ENCODE peak calls at places on chromosome 1, in nine cellular contexts. J, Q, L, V, U, H, M, S and A are unnamed samples.

GRCh38 chr1:168621356-168621755 is 45.0 kb downstream of the XCL1 start:
- DNase-seq in J (no peak), Q (no peak), L (peak), V (no peak), U (no peak), H (no peak), M (no peak), S (no peak), A (no peak)

GRCh38 chr1:11046270-11046566 is 821 bp downstream of the MASP2 start:
- DNase-seq in J (no peak), Q (no peak), L (no peak), V (no peak), U (no peak), H (no peak), M (no peak), S (no peak), A (no peak)

GRCh38 chr1:28194326-28195035 is 18.0 kb upstream of the PTAFR start:
- DNase-seq in J (no peak), Q (no peak), L (no peak), V (no peak), U (no peak), H (no peak), M (no peak), S (no peak), A (no peak)

GRCh38 chr1:40057310-40058030 is 16.9 kb downstream of the CAP1 start:
- DNase-seq in J (no peak), Q (no peak), L (no peak), V (no peak), U (no peak), H (no peak), M (no peak), S (no peak), A (no peak)

GRCh38 chr1:242523282-242523967 is 1.1 kb downstream of the PLD5 start:
- DNase-seq in J (peak), Q (peak), L (peak), V (no peak), U (no peak), H (no peak), M (peak), S (no peak), A (no peak)

GRCh38 chr1:32247983-32248889 is 1.2 kb downstream of the FAM167B start:
- DNase-seq in J (peak), Q (peak), L (peak), V (peak), U (no peak), H (no peak), M (peak), S (peak), A (no peak)

GRCh38 chr1:17419626-17420328 is 19.7 kb downstream of the RCC2 start:
- DNase-seq in J (peak), Q (peak), L (peak), V (peak), U (no peak), H (no peak), M (peak), S (peak), A (no peak)

GRCh38 chr1:14183312-14183711 is 415.2 kb upstream of the KAZN start:
- DNase-seq in J (no peak), Q (no peak), L (peak), V (no peak), U (no peak), H (no peak), M (no peak), S (no peak), A (no peak)

GRCh38 chr1:65265296-65266271 is 43.8 kb upstream of the DNAJC6 start:
- DNase-seq in J (peak), Q (peak), L (peak), V (no peak), U (no peak), H (no peak), M (no peak), S (no peak), A (no peak)
- TF ChIP-seq CTCF in J (no peak), Q (no peak), L (peak), V (no peak), U (peak), H (peak), M (no peak), S (no peak), A (peak)

GRCh38 chr1:70966018-70966638 is 81.5 kb downstream of the PTGER3 start:
- DNase-seq in J (no peak), Q (peak), L (no peak), V (peak), U (no peak), H (no peak), M (no peak), S (no peak), A (no peak)
- TF ChIP-seq CTCF in J (peak), Q (peak), L (peak), V (peak), U (peak), H (peak), M (no peak), S (no peak), A (peak)

DNA sequence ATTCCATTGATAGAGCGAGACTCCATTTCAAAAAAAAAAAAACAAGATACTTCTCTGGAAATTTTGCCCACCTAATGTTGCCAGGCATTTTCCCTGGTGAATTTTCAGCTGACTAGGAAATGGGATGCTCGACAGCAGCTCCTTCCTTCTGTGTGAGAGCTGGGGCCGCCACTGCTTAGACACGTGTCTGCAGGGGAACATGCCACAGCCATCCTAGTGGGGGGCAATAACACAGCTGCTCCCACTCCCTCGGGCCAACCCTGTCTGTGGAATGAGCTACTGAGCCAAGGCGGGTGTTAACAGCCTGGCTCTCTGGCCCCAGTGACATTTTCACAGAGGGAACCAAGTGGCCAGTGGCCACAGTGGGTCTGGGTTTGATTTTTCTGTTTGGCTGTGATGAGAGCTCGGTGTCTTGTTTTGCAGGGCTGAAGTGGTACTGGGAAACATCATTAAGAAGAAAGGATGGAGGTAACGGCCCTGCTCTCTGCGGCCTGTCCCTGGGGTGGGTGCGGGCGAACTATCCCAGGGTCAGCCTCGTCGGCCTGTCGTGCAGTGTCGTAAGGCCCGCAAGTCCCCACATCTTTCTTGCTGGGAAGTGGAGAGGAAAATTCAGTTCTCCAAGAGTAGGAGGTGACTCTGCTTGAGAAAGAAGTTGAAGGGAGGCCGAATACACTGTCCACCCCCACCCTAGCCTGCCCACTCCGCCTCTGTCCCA is 39.2 kb downstream of the KCNAB2 start:
- DNase-seq in J (no peak), Q (no peak), L (no peak), V (no peak), U (no peak), H (no peak), M (no peak), S (no peak), A (no peak)
- TF ChIP-seq CTCF in J (no peak), Q (no peak), L (no peak), V (no peak), U (no peak), H (no peak), M (no peak), S (no peak), A (no peak)

DNA sequence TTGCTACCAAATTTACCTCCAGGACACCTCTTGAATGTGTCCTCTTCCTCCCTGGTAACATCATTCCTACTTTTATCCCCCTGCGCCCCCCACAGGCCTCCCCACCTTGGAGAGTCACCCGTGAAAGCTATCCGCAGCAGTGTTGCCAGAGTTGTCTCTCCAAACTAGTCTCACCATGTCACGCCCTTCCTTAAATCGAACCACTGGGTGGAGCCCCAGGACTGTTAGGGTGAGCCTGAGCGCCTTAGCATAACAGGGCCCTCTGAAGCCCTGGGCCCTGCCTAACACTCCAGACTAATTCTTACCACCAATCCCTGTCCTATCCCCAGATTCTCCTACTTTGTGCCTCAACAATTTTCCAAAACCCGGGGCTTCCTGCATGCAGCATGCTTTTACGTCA is 35.0 kb downstream of the HSD3B2 start:
- DNase-seq in J (no peak), Q (no peak), L (peak), V (no peak), U (no peak), H (no peak), M (no peak), S (no peak), A (no peak)
- TF ChIP-seq CTCF in J (no peak), Q (no peak), L (peak), V (no peak), U (no peak), H (peak), M (no peak), S (no peak), A (no peak)